ENCODE peak calls at places on chromosomes 13 and 19, in nine cellular contexts. O, M, P, F, N, T, B, H and K are unnamed samples.

GRCh38 chr19:48553676-48554384 is 1.9 kb downstream of the SULT2B1 start:
- DNase-seq in O (peak), M (no peak), P (peak), F (no peak), N (peak), T (peak), B (peak), H (peak), K (no peak)

GRCh38 chr19:3387645-3388589 is 21.5 kb downstream of the NFIC start:
- DNase-seq in O (no peak), M (no peak), P (peak), F (no peak), N (peak), T (no peak), B (peak), H (peak), K (no peak)

GRCh38 chr19:679418-680286 is 3.5 kb downstream of the FSTL3 start:
- DNase-seq in O (peak), M (no peak), P (peak), F (peak), N (peak), T (peak), B (peak), H (peak), K (no peak)

GRCh38 chr19:55273978-55274707 is 5.8 kb downstream of the HSPBP1 start:
- DNase-seq in O (no peak), M (no peak), P (no peak), F (no peak), N (no peak), T (no peak), B (no peak), H (no peak), K (no peak)

GRCh38 chr19:18388328-18389094 is 2.6 kb downstream of the GDF15 start:
- DNase-seq in O (peak), M (peak), P (peak), F (peak), N (peak), T (peak), B (peak), H (peak), K (peak)

GRCh38 chr13:49443327-49443688 is 556 bp downstream of the CAB39L start:
- DNase-seq in O (peak), M (no peak), P (peak), F (no peak), N (peak), T (peak), B (peak), H (peak), K (no peak)

GRCh38 chr13:98327326-98328314 is 150.6 kb upstream of the RNF113B start:
- DNase-seq in O (no peak), M (no peak), P (peak), F (no peak), N (peak), T (peak), B (peak), H (peak), K (no peak)

GRCh38 chr19:1882089-1882785 is 3.1 kb downstream of the ABHD17A start:
- DNase-seq in O (no peak), M (no peak), P (no peak), F (peak), N (no peak), T (peak), B (no peak), H (no peak), K (no peak)

GRCh38 chr13:20873348-20873747 is 29.2 kb downstream of the XPO4 start:
- DNase-seq in O (peak), M (no peak), P (peak), F (no peak), N (peak), T (peak), B (peak), H (peak), K (no peak)

GRCh38 chr19:31054430-31054829 is 294.8 kb downstream of the TSHZ3 start:
- DNase-seq in O (peak), M (no peak), P (no peak), F (peak), N (peak), T (peak), B (peak), H (peak), K (no peak)

GRCh38 chr13:40530961-40531360 is 135.5 kb downstream of the FOXO1 start:
- DNase-seq in O (no peak), M (no peak), P (no peak), F (no peak), N (no peak), T (no peak), B (no peak), H (no peak), K (no peak)

GRCh38 chr19:40312533-40312932 is 27.4 kb upstream of the AKT2 start:
- DNase-seq in O (no peak), M (no peak), P (no peak), F (no peak), N (no peak), T (peak), B (no peak), H (no peak), K (no peak)

GRCh38 chr13:112818040-112818697 is 128.3 kb downstream of the ATP11A start:
- DNase-seq in O (no peak), M (no peak), P (no peak), F (no peak), N (no peak), T (no peak), B (no peak), H (no peak), K (no peak)

GRCh38 chr13:111241862-111242261 is 78.6 kb upstream of the TEX29 start:
- DNase-seq in O (no peak), M (no peak), P (no peak), F (no peak), N (no peak), T (no peak), B (no peak), H (no peak), K (no peak)

GRCh38 chr13:65036999-65037398 is 2193.1 kb downstream of the PCDH9 start:
- DNase-seq in O (peak), M (no peak), P (no peak), F (no peak), N (no peak), T (no peak), B (no peak), H (no peak), K (no peak)

GRCh38 chr13:28820099-28821051 is at the start of gene MTUS2:
- DNase-seq in O (no peak), M (no peak), P (peak), F (peak), N (no peak), T (peak), B (no peak), H (no peak), K (no peak)

GRCh38 chr13:98972627-98973026 is 5.2 kb downstream of the DOCK9 start:
- DNase-seq in O (peak), M (no peak), P (no peak), F (no peak), N (peak), T (peak), B (peak), H (peak), K (no peak)

GRCh38 chr19:41868120-41868988 is 8.3 kb downstream of the RPS19 start:
- DNase-seq in O (no peak), M (no peak), P (no peak), F (no peak), N (no peak), T (no peak), B (no peak), H (no peak), K (no peak)

GRCh38 chr19:33207040-33207620 is 13.0 kb downstream of the LRP3 start:
- DNase-seq in O (no peak), M (no peak), P (no peak), F (no peak), N (no peak), T (no peak), B (no peak), H (no peak), K (no peak)

GRCh38 chr13:45537506-45537905 is 72.8 kb downstream of the COG3 start:
- DNase-seq in O (no peak), M (no peak), P (no peak), F (no peak), N (no peak), T (no peak), B (no peak), H (no peak), K (no peak)

GRCh38 chr13:29948246-29948645 is 97.8 kb upstream of the UBL3 start:
- DNase-seq in O (peak), M (no peak), P (no peak), F (no peak), N (peak), T (no peak), B (peak), H (no peak), K (no peak)

GRCh38 chr13:24680258-24680920 is at the start of gene ATP12A:
- DNase-seq in O (no peak), M (no peak), P (peak), F (peak), N (no peak), T (peak), B (no peak), H (no peak), K (no peak)

GRCh38 chr13:93244918-93245280 is 18.3 kb downstream of the GPC6 start:
- DNase-seq in O (peak), M (no peak), P (no peak), F (no peak), N (no peak), T (no peak), B (peak), H (peak), K (no peak)

GRCh38 chr13:97328222-97328790 is 105.7 kb upstream of the RAP2A start:
- DNase-seq in O (peak), M (no peak), P (no peak), F (no peak), N (peak), T (peak), B (peak), H (peak), K (no peak)

GRCh38 chr19:45142728-45143115 is 18.1 kb downstream of the NKPD1 start:
- DNase-seq in O (no peak), M (no peak), P (no peak), F (no peak), N (no peak), T (no peak), B (no peak), H (peak), K (no peak)

GRCh38 chr19:37932985-37933953 is 26.3 kb downstream of the SIPA1L3 start:
- DNase-seq in O (peak), M (no peak), P (peak), F (no peak), N (peak), T (peak), B (peak), H (peak), K (no peak)